ENCODE peak calls at places on chromosomes 6 and 20, in eight cellular contexts. Y is AG09309, L is nephron progenitor cell, W is stomach, P is glomerular endothelial cell, I is non-pigmented ciliary epithelial cell, C is germinal center, J is uterus. V is an unnamed sample.

GRCh38 chr6:150932976-150933375 is 67.5 kb downstream of the MTHFD1L start:
- DNase-seq in Y (peak; percentile 90), L (no peak), W (no peak), P (no peak), I (no peak), C (no peak), J (no peak), V (no peak)

GRCh38 chr6:39430968-39431523 is 108.5 kb upstream of the KCNK16 start:
- DNase-seq in Y (no peak), L (peak; percentile 32), W (peak; percentile 47), P (no peak), I (no peak), C (no peak), J (no peak), V (no peak)

GRCh38 chr20:59192533-59192896 is 28.9 kb downstream of the ZNF831 start:
- DNase-seq in Y (no peak), L (no peak), W (no peak), P (no peak), I (no peak), C (no peak), J (no peak), V (no peak)

GRCh38 chr6:158560787-158561246 is 926 bp downstream of the TMEM181 start:
- DNase-seq in Y (no peak), L (peak; percentile 36), W (peak; percentile 54), P (no peak), I (no peak), C (no peak), J (no peak), V (no peak)

GRCh38 chr20:22901164-22901563 is 133.9 kb upstream of the SSTR4 start:
- DNase-seq in Y (no peak), L (no peak), W (no peak), P (no peak), I (no peak), C (no peak), J (no peak), V (no peak)

GRCh38 chr6:163935158-163935762 is 520.7 kb downstream of the QKI start:
- DNase-seq in Y (no peak), L (no peak), W (no peak), P (peak; percentile 56), I (no peak), C (no peak), J (no peak), V (no peak)

GRCh38 chr20:62280303-62280702 is 22.5 kb upstream of the ADRM1 start:
- DNase-seq in Y (no peak), L (no peak), W (no peak), P (no peak), I (no peak), C (no peak), J (no peak), V (no peak)

GRCh38 chr20:57838670-57839142 is 128.9 kb upstream of the PMEPA1 start:
- DNase-seq in Y (peak; percentile 13), L (no peak), W (no peak), P (no peak), I (no peak), C (no peak), J (no peak), V (no peak)

GRCh38 chr6:85610182-85610895 is 16.7 kb upstream of the SNX14 start:
- DNase-seq in Y (no peak), L (no peak), W (no peak), P (no peak), I (no peak), C (no peak), J (no peak), V (no peak)

GRCh38 chr6:36139431-36139830 is 9.1 kb downstream of the MAPK13 start:
- DNase-seq in Y (no peak), L (peak; percentile 43), W (no peak), P (no peak), I (no peak), C (no peak), J (no peak), V (no peak)

GRCh38 chr6:74447013-74447412 is 751.0 kb downstream of the CD109 start:
- DNase-seq in Y (no peak), L (no peak), W (no peak), P (no peak), I (peak; percentile 36), C (no peak), J (no peak), V (no peak)

GRCh38 chr20:49560646-49561045 is 7.3 kb downstream of the PTGIS start:
- DNase-seq in Y (no peak), L (no peak), W (peak; percentile 5), P (no peak), I (no peak), C (no peak), J (peak; percentile 39), V (no peak)

GRCh38 chr6:104784884-104785283 is 74.8 kb downstream of the HACE1 start:
- DNase-seq in Y (peak; percentile 23), L (no peak), W (no peak), P (no peak), I (no peak), C (no peak), J (no peak), V (peak; percentile 19)

GRCh38 chr6:158852312-158853071 is 33.3 kb upstream of the EZR start:
- DNase-seq in Y (no peak), L (no peak), W (no peak), P (no peak), I (no peak), C (no peak), J (no peak), V (no peak)